ENCODE peak calls at places on chromosomes 1 and 21, in four cellular contexts. G is IMR-90, Q is upper lobe of right lung, D is tibial nerve. E is an unnamed sample.

GRCh38 chr1:224995602-224996001 is 66.1 kb downstream of the DNAH14 start:
- DNase-seq in G (no peak), Q (no peak), D (no peak), E (no peak)

GRCh38 chr1:150557813-150558212 is 8.6 kb downstream of the ADAMTSL4 start:
- DNase-seq in G (no peak), Q (no peak), D (no peak), E (no peak)

GRCh38 chr1:21361506-21361905 is 71.2 kb upstream of the ECE1 start:
- DNase-seq in G (no peak), Q (no peak), D (no peak), E (no peak)

GRCh38 chr21:44405091-44405947 is 50.0 kb upstream of the LRRC3 start:
- DNase-seq in G (no peak), Q (no peak), D (no peak), E (no peak)

GRCh38 chr1:145985502-145986439 is 10.6 kb downstream of the TXNIP start:
- DNase-seq in G (peak; percentile 73), Q (peak; percentile 80), D (no peak), E (no peak)

GRCh38 chr1:101588677-101589076 is 351.9 kb downstream of the S1PR1 start:
- DNase-seq in G (no peak), Q (no peak), D (no peak), E (no peak)

GRCh38 chr1:16237343-16237830 is 404 bp upstream of the CPLANE2 start:
- DNase-seq in G (peak; percentile 43), Q (no peak), D (no peak), E (no peak)

GRCh38 chr21:37478821-37479220 is 112.2 kb downstream of the DYRK1A start:
- DNase-seq in G (no peak), Q (no peak), D (no peak), E (no peak)

GRCh38 chr1:17609529-17609928 is 70.0 kb downstream of the ARHGEF10L start:
- DNase-seq in G (no peak), Q (no peak), D (no peak), E (no peak)

GRCh38 chr1:29121516-29121937 is 2.2 kb downstream of the TMEM200B start:
- DNase-seq in G (no peak), Q (no peak), D (no peak), E (no peak)

GRCh38 chr1:10253755-10254154 is 43.4 kb downstream of the KIF1B start:
- DNase-seq in G (peak; percentile 90), Q (no peak), D (no peak), E (no peak)

GRCh38 chr1:101284021-101284420 is 47.2 kb downstream of the S1PR1 start:
- DNase-seq in G (no peak), Q (no peak), D (no peak), E (no peak)

GRCh38 chr1:66725885-66726665 is 26.2 kb upstream of the DYNLT5 start:
- DNase-seq in G (peak; percentile 81), Q (no peak), D (peak; percentile 16), E (peak; percentile 70)

GRCh38 chr21:42277593-42277992 is 37.6 kb downstream of the TFF3 start:
- DNase-seq in G (peak; percentile 39), Q (no peak), D (no peak), E (no peak)

GRCh38 chr1:59917026-59917784 is 9.4 kb downstream of the CYP2J2 start:
- DNase-seq in G (no peak), Q (no peak), D (no peak), E (no peak)

GRCh38 chr1:115314765-115315164 is 23.3 kb downstream of the NGF start:
- DNase-seq in G (peak; percentile 86), Q (no peak), D (no peak), E (no peak)

GRCh38 chr1:200794506-200795065 is 55.9 kb downstream of the CAMSAP2 start:
- DNase-seq in G (peak; percentile 39), Q (no peak), D (no peak), E (no peak)

GRCh38 chr1:245183429-245183828 is 28.6 kb downstream of the KIF26B start:
- DNase-seq in G (no peak), Q (no peak), D (no peak), E (no peak)

GRCh38 chr1:200333329-200333728 is 76.5 kb downstream of the ZNF281 start:
- DNase-seq in G (no peak), Q (no peak), D (no peak), E (no peak)

GRCh38 chr1:15417365-15417934 is 7.8 kb downstream of the EFHD2 start:
- DNase-seq in G (peak; percentile 83), Q (no peak), D (no peak), E (no peak)

GRCh38 chr1:14083277-14083676 is 383.3 kb downstream of the PRDM2 start:
- DNase-seq in G (no peak), Q (no peak), D (no peak), E (no peak)

GRCh38 chr1:6771568-6771825 is 13.8 kb upstream of the CAMTA1 start:
- DNase-seq in G (no peak), Q (no peak), D (no peak), E (no peak)

GRCh38 chr1:151993084-151993733 is 450 bp downstream of the S100A10 start:
- DNase-seq in G (no peak), Q (peak; percentile 83), D (no peak), E (no peak)

GRCh38 chr1:1361982-1362423 is 3.6 kb upstream of the MXRA8 start:
- DNase-seq in G (peak; percentile 85), Q (no peak), D (no peak), E (no peak)

GRCh38 chr1:221598122-221598521 is 143.8 kb downstream of the DUSP10 start:
- DNase-seq in G (no peak), Q (no peak), D (no peak), E (no peak)

GRCh38 chr1:28129150-28129549 is 40.7 kb upstream of the EYA3 start:
- DNase-seq in G (peak; percentile 82), Q (no peak), D (no peak), E (no peak)

GRCh38 chr1:30385246-30385940 is 338.0 kb downstream of the MATN1 start:
- DNase-seq in G (no peak), Q (peak; percentile 57), D (no peak), E (no peak)

GRCh38 chr1:37174876-37175275 is 140.6 kb upstream of the GRIK3 start:
- DNase-seq in G (no peak), Q (no peak), D (no peak), E (no peak)

GRCh38 chr1:22613226-22613918 is 23.1 kb upstream of the C1QA start:
- DNase-seq in G (no peak), Q (no peak), D (no peak), E (no peak)

GRCh38 chr1:156655151-156655903 is 13.4 kb downstream of the BCAN start:
- DNase-seq in G (no peak), Q (no peak), D (no peak), E (no peak)

GRCh38 chr1:217718873-217719272 is 87.7 kb downstream of the SPATA17 start:
- DNase-seq in G (no peak), Q (no peak), D (no peak), E (no peak)

GRCh38 chr1:243421784-243422183 is 165.9 kb downstream of the SDCCAG8 start:
- DNase-seq in G (peak; percentile 85), Q (no peak), D (no peak), E (no peak)

GRCh38 chr1:171909711-171910110 is 68.4 kb downstream of the DNM3 start:
- DNase-seq in G (no peak), Q (no peak), D (no peak), E (no peak)

DNA sequence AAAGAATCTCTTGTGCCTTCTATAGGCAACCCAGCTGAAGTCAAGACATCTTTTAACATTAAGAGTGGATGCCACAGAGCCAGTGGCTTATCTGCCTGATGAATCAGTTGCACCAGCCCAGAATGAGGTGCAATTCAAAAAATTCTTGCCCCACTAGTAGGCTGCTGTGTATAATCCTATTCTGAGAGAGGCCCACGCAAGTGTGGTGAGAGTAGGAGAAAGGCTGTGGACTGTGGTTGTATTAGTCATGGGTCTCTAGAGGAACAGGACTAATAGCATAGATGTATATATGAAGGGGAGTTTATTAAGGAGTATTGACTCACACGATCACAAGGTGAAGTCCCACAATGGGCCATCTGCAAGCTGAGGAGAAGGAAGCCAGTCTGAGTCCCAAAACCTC is 216.4 kb downstream of the LTN1 start:
- DNase-seq in G (peak; percentile 96), Q (no peak), D (no peak), E (no peak)
- H3K27ac ChIP-seq in G (peak overlapping the region; percentile 34), Q (no peak overlapping the region), D (no peak overlapping the region), E (no peak overlapping the region)

GRCh38 chr1:53982762-53983101 is 35.3 kb downstream of the LDLRAD1 start:
- DNase-seq in G (no peak), Q (no peak), D (no peak), E (no peak)
- H3K4me3 ChIP-seq in G (peak overlapping the region; percentile 27), Q (peak overlapping the region; percentile 51), D (peak overlapping the region; percentile 48), E (no peak overlapping the region)

GRCh38 chr21:19547951-19548635 is 1144.5 kb upstream of the TMPRSS15 start:
- DNase-seq in G (no peak), Q (no peak), D (no peak), E (no peak)
- H3K9me3 ChIP-seq in G (peaks cover 8% of the 10 kb centered on the region), Q (no peaks in the 10 kb centered on the region), D (no peaks in the 10 kb centered on the region), E (no peaks in the 10 kb centered on the region)

GRCh38 chr1:53446051-53446450 is 13.1 kb upstream of the DMRTB1 start:
- DNase-seq in G (no peak), Q (no peak), D (no peak), E (no peak)
- H3K27ac ChIP-seq in G (no peak overlapping the region), Q (no peak overlapping the region), D (no peak overlapping the region), E (no peak overlapping the region)

GRCh38 chr1:165355221-165355976 is 1.1 kb downstream of the LMX1A start:
- DNase-seq in G (no peak), Q (no peak), D (no peak), E (no peak)

GRCh38 chr1:165353731-165354671 is 2.5 kb downstream of the LMX1A start:
- DNase-seq in G (no peak), Q (no peak), D (no peak), E (peak; percentile 13)

GRCh38 chr1:165352442-165353293 is 3.8 kb downstream of the LMX1A start:
- DNase-seq in G (no peak), Q (no peak), D (no peak), E (peak; percentile 35)

GRCh38 chr1:165355977-165356811 is at the start of gene LMX1A:
- DNase-seq in G (no peak), Q (no peak), D (peak; percentile 32), E (no peak)

GRCh38 chr1:165354739-165355138 is 1.8 kb downstream of the LMX1A start:
- DNase-seq in G (no peak), Q (no peak), D (no peak), E (no peak)
- H3K4me3 ChIP-seq in G (no peak overlapping the region), Q (no peak overlapping the region), D (no peak overlapping the region), E (peak overlapping the region; percentile 23)